ENCODE peak calls at places on chromosome 10, in ten cellular contexts. S is IMR-90; E is small intestine; V is uterus; C is lung; I is neuronal stem cell; H is Panc1; B is upper lobe of right lung; D is naive thymus-derived CD4-positive, alpha-beta T cell; U is upper lobe of left lung. T is an unnamed sample.
A peak's percentile ranks its signal among the peaks of the same experiment; 100 is the strongest.

GRCh38 chr10:24465124-24465874 is 256.4 kb downstream of the KIAA1217 start:
- DNase-seq in S (peak; percentile 91), E (no peak), V (no peak), C (peak; percentile 33), I (no peak), H (no peak), B (no peak), D (no peak), U (peak; percentile 30), T (no peak)

GRCh38 chr10:117759266-117759665 is 216.7 kb downstream of the EMX2 start:
- DNase-seq in S (no peak), E (no peak), V (no peak), C (no peak), I (no peak), H (no peak), B (no peak), D (no peak), U (no peak), T (no peak)

GRCh38 chr10:29007748-29008610 is 280.9 kb upstream of the LYZL1 start:
- DNase-seq in S (no peak), E (no peak), V (no peak), C (no peak), I (no peak), H (no peak), B (no peak), D (no peak), U (no peak), T (no peak)

GRCh38 chr10:69456880-69457693 is 5.8 kb downstream of the TSPAN15 start:
- DNase-seq in S (no peak), E (peak; percentile 38), V (no peak), C (no peak), I (no peak), H (no peak), B (peak; percentile 53), D (no peak), U (no peak), T (no peak)

GRCh38 chr10:102222798-102223197 is 3.3 kb upstream of the ELOVL3 start:
- DNase-seq in S (no peak), E (no peak), V (no peak), C (no peak), I (no peak), H (no peak), B (no peak), D (no peak), U (no peak), T (no peak)

GRCh38 chr10:42998481-42999384 is 78.1 kb upstream of the RET start:
- DNase-seq in S (no peak), E (no peak), V (no peak), C (no peak), I (no peak), H (no peak), B (peak; percentile 58), D (no peak), U (no peak), T (no peak)

GRCh38 chr10:44378626-44379025 is 6.3 kb downstream of the CXCL12 start:
- DNase-seq in S (no peak), E (no peak), V (no peak), C (no peak), I (no peak), H (no peak), B (peak; percentile 26), D (no peak), U (no peak), T (no peak)

GRCh38 chr10:3747984-3748383 is 37.0 kb downstream of the KLF6 start:
- DNase-seq in S (no peak), E (no peak), V (peak; percentile 47), C (no peak), I (no peak), H (no peak), B (no peak), D (no peak), U (no peak), T (no peak)

GRCh38 chr10:4847580-4848020 is 21.6 kb downstream of the AKR1E2 start:
- DNase-seq in S (peak; percentile 86), E (no peak), V (no peak), C (no peak), I (no peak), H (no peak), B (no peak), D (no peak), U (no peak), T (no peak)

GRCh38 chr10:2731940-2732339 is 335.4 kb upstream of the PFKP start:
- DNase-seq in S (no peak), E (no peak), V (no peak), C (no peak), I (no peak), H (no peak), B (no peak), D (no peak), U (no peak), T (no peak)

GRCh38 chr10:128069351-128070051 is 56.7 kb downstream of the MKI67 start:
- DNase-seq in S (peak; percentile 66), E (peak; percentile 76), V (peak; percentile 51), C (peak; percentile 74), I (peak; percentile 74), H (peak; percentile 27), B (peak; percentile 78), D (peak; percentile 76), U (peak; percentile 70), T (peak; percentile 67)

GRCh38 chr10:32346551-32347362 is at the start of gene EPC1:
- DNase-seq in S (peak; percentile 86), E (peak; percentile 92), V (peak; percentile 84), C (peak; percentile 87), I (peak; percentile 82), H (peak; percentile 43), B (peak; percentile 95), D (peak; percentile 88), U (peak; percentile 84), T (peak; percentile 92)

GRCh38 chr10:124072106-124072505 is 21.3 kb downstream of the CHST15 start:
- DNase-seq in S (no peak), E (no peak), V (no peak), C (no peak), I (no peak), H (no peak), B (no peak), D (no peak), U (no peak), T (no peak)

GRCh38 chr10:124072541-124072940 is 20.9 kb downstream of the CHST15 start:
- DNase-seq in S (no peak), E (no peak), V (no peak), C (no peak), I (no peak), H (no peak), B (no peak), D (no peak), U (no peak), T (no peak)

GRCh38 chr10:124069341-124069740 is 24.1 kb downstream of the CHST15 start:
- DNase-seq in S (no peak), E (no peak), V (no peak), C (no peak), I (no peak), H (no peak), B (no peak), D (no peak), U (no peak), T (no peak)

GRCh38 chr10:124070666-124071065 is 22.7 kb downstream of the CHST15 start:
- DNase-seq in S (no peak), E (no peak), V (no peak), C (no peak), I (no peak), H (no peak), B (no peak), D (no peak), U (no peak), T (no peak)

DNA sequence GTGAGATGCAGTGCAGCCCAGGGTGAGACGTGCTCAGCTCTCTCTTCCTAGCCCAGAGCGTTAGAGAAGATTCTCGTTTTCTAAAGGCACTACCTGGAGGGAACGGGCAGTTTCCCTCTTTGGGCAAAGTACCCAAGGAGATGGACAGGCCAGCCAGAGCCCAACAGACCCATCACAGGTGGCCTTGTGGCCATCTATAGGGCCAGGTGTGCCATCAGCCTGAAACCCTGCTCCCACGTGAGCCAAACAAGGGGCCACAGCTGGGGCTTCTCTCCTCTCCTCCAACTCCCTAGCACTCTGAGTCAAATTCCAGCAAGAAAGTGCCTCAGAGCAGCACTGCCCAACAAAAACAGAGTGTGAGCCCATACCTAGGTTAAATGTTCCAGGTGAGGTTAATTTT is 22.3 kb downstream of the CHST15 start:
- DNase-seq in S (no peak), E (no peak), V (no peak), C (no peak), I (no peak), H (no peak), B (no peak), D (no peak), U (no peak), T (no peak)
- H3K4me1 ChIP-seq in S (no peaks in the 10 kb centered on the region), E (no peaks in the 10 kb centered on the region), V (no peaks in the 10 kb centered on the region), C (peaks cover 9% of the 10 kb centered on the region), I (peaks cover 26% of the 10 kb centered on the region), H (peaks cover 3% of the 10 kb centered on the region), B (peaks cover 12% of the 10 kb centered on the region), D (peaks cover 12% of the 10 kb centered on the region), U (peaks cover 29% of the 10 kb centered on the region), T (no peaks in the 10 kb centered on the region)

GRCh38 chr10:94111367-94111766 is 117.6 kb downstream of the PLCE1 start:
- DNase-seq in S (no peak), E (no peak), V (no peak), C (no peak), I (no peak), H (no peak), B (no peak), D (no peak), U (no peak), T (no peak)
- H3K4me3 ChIP-seq in S (no peak overlapping the region), E (no peak overlapping the region), V (no peak overlapping the region), C (no peak overlapping the region), I (no peak overlapping the region), H (no peak overlapping the region), B (no peak overlapping the region), D (no peak overlapping the region), U (no peak overlapping the region), T (no peak overlapping the region)

GRCh38 chr10:121853950-121854349 is 73.9 kb downstream of the ATE1 start:
- DNase-seq in S (no peak), E (no peak), V (no peak), C (no peak), I (no peak), H (no peak), B (no peak), D (no peak), U (no peak), T (no peak)
- H3K36me3 ChIP-seq in S (peaks cover 2% of the 10 kb centered on the region), E (peaks cover 8% of the 10 kb centered on the region), V (no peaks in the 10 kb centered on the region), C (peaks cover 5% of the 10 kb centered on the region), I (peaks cover 65% of the 10 kb centered on the region), H (no peaks in the 10 kb centered on the region), B (peaks cover 15% of the 10 kb centered on the region), D (no peaks in the 10 kb centered on the region), U (peaks cover 4% of the 10 kb centered on the region), T (peaks cover 6% of the 10 kb centered on the region)

DNA sequence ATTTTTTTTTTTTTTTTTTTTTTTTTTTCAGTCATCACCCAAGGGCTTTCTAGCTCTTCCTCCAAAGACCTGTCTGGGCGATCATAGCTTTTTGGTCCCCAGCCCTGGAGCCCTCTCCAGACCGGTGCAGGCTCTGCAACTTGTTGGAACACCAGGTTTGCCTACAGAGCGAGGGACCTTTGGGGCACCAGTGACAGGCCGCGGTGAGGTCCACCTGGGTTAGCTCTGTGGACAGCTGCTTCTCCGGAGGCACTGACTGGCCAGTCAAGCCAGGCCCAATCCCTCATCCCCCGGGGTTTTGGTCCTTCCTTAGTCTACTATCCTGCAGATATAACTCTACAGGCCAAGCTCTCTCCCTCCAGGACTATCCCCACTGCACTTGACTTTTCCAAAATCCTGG is 86.8 kb upstream of the SMNDC1 start:
- DNase-seq in S (no peak), E (no peak), V (no peak), C (no peak), I (no peak), H (no peak), B (no peak), D (no peak), U (no peak), T (no peak)
- H3K4me1 ChIP-seq in S (peaks cover 17% of the 10 kb centered on the region), E (peaks cover 9% of the 10 kb centered on the region), V (no peaks in the 10 kb centered on the region), C (peaks cover 22% of the 10 kb centered on the region), I (peaks cover 14% of the 10 kb centered on the region), H (peaks cover 26% of the 10 kb centered on the region), B (peaks cover 25% of the 10 kb centered on the region), D (peaks cover 10% of the 10 kb centered on the region), U (peaks cover 20% of the 10 kb centered on the region), T (peaks cover 13% of the 10 kb centered on the region)

GRCh38 chr10:75404023-75404334 is 2.4 kb upstream of the ZNF503 start:
- DNase-seq in S (no peak), E (no peak), V (no peak), C (no peak), I (peak; percentile 39), H (no peak), B (no peak), D (no peak), U (no peak), T (no peak)
- H3K4me3 ChIP-seq in S (peak overlapping the region; percentile 60), E (peak overlapping the region; percentile 79), V (peak overlapping the region; percentile 81), C (peak overlapping the region; percentile 46), I (peak overlapping the region; percentile 83), H (peak overlapping the region; percentile 61), B (peak overlapping the region; percentile 81), D (no peak overlapping the region), U (peak overlapping the region; percentile 86), T (no peak overlapping the region)